ENCODE peak calls at places on chromosomes 7 and 10, in six cellular contexts. L is heart right ventricle, K is IMR-90, F is cardiac muscle cell, U is MM.1S, Q is GM23248. O is an unnamed sample.

GRCh38 chr7:141660259-141660658 is 41.7 kb downstream of the DENND11 start:
- DNase-seq in U (peak; percentile 32), F (no peak), Q (no peak), K (peak; percentile 35), L (no peak), O (no peak)

GRCh38 chr7:30142710-30143109 is 7.9 kb downstream of the MTURN start:
- DNase-seq in F (peak; percentile 33), K (peak; percentile 19), U (no peak), Q (peak; percentile 95), L (no peak), O (peak; percentile 80)

GRCh38 chr7:76356823-76357222 is 2.0 kb downstream of the YWHAG start:
- DNase-seq in K (peak; percentile 61), U (no peak), Q (peak; percentile 80), L (no peak), F (peak; percentile 43), O (no peak)

GRCh38 chr7:27064169-27064568 is 31.6 kb downstream of the HOXA1 start:
- DNase-seq in K (no peak), U (no peak), L (no peak), Q (peak; percentile 47), F (no peak), O (no peak)

GRCh38 chr10:74047871-74048270 is 50.0 kb downstream of the VCL start:
- DNase-seq in U (no peak), L (no peak), F (peak; percentile 51), Q (peak; percentile 74), K (peak; percentile 62), O (no peak)

GRCh38 chr7:153887756-153888591 is 164.2 kb upstream of the DPP6 start:
- DNase-seq in Q (no peak), L (no peak), K (no peak), F (no peak), U (no peak), O (peak; percentile 74)

GRCh38 chr7:44279286-44279685 is 46.1 kb downstream of the CAMK2B start:
- DNase-seq in Q (no peak), K (no peak), F (no peak), L (no peak), U (no peak), O (peak; percentile 58)

GRCh38 chr10:133325392-133325760 is 11.3 kb downstream of the CALY start:
- DNase-seq in L (no peak), K (no peak), Q (peak; percentile 45), U (no peak), F (no peak), O (no peak)

GRCh38 chr7:93117852-93118530 is at the start of gene SAMD9:
- DNase-seq in U (peak; percentile 97), K (peak; percentile 77), F (peak; percentile 89), Q (peak; percentile 95), L (no peak), O (no peak)

GRCh38 chr7:82264752-82265305 is 178.7 kb downstream of the CACNA2D1 start:
- DNase-seq in F (no peak), U (no peak), K (no peak), Q (no peak), L (no peak), O (no peak)

GRCh38 chr10:51892965-51893658 is 193.7 kb upstream of the CSTF2T start:
- DNase-seq in L (no peak), U (peak; percentile 75), Q (peak; percentile 40), K (peak; percentile 6), F (peak; percentile 32), O (no peak)

GRCh38 chr7:132066776-132067175 is 509.5 kb downstream of the PLXNA4 start:
- DNase-seq in K (peak; percentile 48), Q (peak; percentile 65), L (peak; percentile 52), F (peak; percentile 59), U (no peak), O (peak; percentile 66)

GRCh38 chr7:79658304-79658703 is 204.8 kb upstream of the MAGI2 start:
- DNase-seq in Q (no peak), U (no peak), F (no peak), L (no peak), K (no peak), O (no peak)

GRCh38 chr7:98722402-98722801 is 105.3 kb downstream of the NPTX2 start:
- DNase-seq in F (no peak), L (no peak), Q (no peak), U (no peak), K (no peak), O (no peak)

GRCh38 chr10:9012312-9012711 is 957.8 kb downstream of the GATA3 start:
- DNase-seq in L (no peak), F (peak; percentile 48), Q (peak; percentile 7), U (no peak), K (peak; percentile 11), O (no peak)

GRCh38 chr10:125377368-125377767 is 217.0 kb upstream of the CTBP2 start:
- DNase-seq in Q (peak; percentile 78), U (no peak), F (peak; percentile 17), L (no peak), K (no peak), O (no peak)

GRCh38 chr10:13716161-13717071 is 129.7 kb downstream of the PRPF18 start:
- DNase-seq in L (peak; percentile 56), K (peak; percentile 96), F (peak; percentile 76), U (no peak), Q (peak; percentile 91), O (no peak)

GRCh38 chr7:135466442-135467206 is 43.3 kb downstream of the CNOT4 start:
- DNase-seq in F (no peak), Q (no peak), K (no peak), U (no peak), L (no peak), O (no peak)

GRCh38 chr7:135463905-135464304 is 46.0 kb downstream of the CNOT4 start:
- DNase-seq in K (no peak), U (no peak), F (no peak), L (no peak), Q (no peak), O (no peak)

DNA sequence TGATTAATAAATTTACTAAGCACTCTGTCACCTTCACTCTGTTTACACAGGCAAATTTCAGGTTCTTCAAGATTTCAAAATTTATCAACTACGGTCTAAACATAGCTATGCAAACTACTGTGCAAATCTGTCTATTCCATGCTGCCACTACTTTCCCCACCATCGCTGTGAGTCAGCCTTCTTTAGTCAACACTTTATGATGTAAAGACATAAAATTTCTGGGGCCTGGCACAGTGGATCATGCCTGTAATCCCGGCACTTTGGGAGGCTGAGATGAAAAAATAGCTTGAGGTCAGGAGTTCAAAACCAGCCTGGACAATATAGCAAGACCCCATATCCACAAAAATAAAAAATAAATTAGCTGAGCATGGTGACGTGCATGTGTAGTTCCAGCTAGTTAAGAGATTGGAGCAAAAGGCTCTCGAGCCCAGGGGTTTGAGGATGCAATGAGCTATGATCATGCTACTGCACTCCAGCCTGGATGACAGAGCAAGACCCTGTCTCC is 42.6 kb downstream of the CNOT4 start:
- DNase-seq in K (peak; percentile 22), L (no peak), Q (peak; percentile 29), U (no peak), F (no peak), O (no peak)
- H3K4me1 ChIP-seq in K (peaks cover 2% of the 10 kb centered on the region), L (no peaks in the 10 kb centered on the region), Q (no peaks in the 10 kb centered on the region), U (no peaks in the 10 kb centered on the region), F (no peaks in the 10 kb centered on the region), O (no peaks in the 10 kb centered on the region)

GRCh38 chr7:150631084-150631824 is 931 bp downstream of the GIMAP6 start:
- DNase-seq in Q (no peak), K (no peak), L (peak; percentile 66), U (no peak), F (no peak), O (no peak)
- H3K27ac ChIP-seq in Q (no peak overlapping the region), K (no peak overlapping the region), L (peak overlapping the region; percentile 98), U (no peak overlapping the region), F (no peak overlapping the region), O (no peak overlapping the region)

GRCh38 chr7:49774459-49775064 is 1.1 kb downstream of the VWC2 start:
- DNase-seq in Q (no peak), F (no peak), L (peak; percentile 46), U (no peak), K (no peak), O (peak; percentile 48)

GRCh38 chr7:49773939-49774458 is 561 bp downstream of the VWC2 start:
- DNase-seq in U (no peak), K (no peak), F (no peak), L (peak; percentile 28), Q (no peak), O (no peak)

GRCh38 chr7:49775065-49775948 is 1.9 kb downstream of the VWC2 start:
- DNase-seq in F (peak; percentile 2), Q (peak; percentile 10), L (peak; percentile 35), K (no peak), U (no peak), O (no peak)

GRCh38 chr7:49776994-49777393 is 3.6 kb downstream of the VWC2 start:
- DNase-seq in L (no peak), U (no peak), Q (no peak), K (no peak), F (no peak), O (no peak)

GRCh38 chr7:49775949-49776443 is 2.6 kb downstream of the VWC2 start:
- DNase-seq in F (no peak), K (no peak), U (no peak), L (peak; percentile 25), Q (no peak), O (no peak)
- H3K4me3 ChIP-seq in F (peak overlapping the region; percentile 80), K (no peak overlapping the region), U (no peak overlapping the region), L (peak overlapping the region; percentile 51), Q (no peak overlapping the region), O (peak overlapping the region; percentile 9)

GRCh38 chr7:2526659-2527504 is 7.3 kb downstream of the LFNG start:
- DNase-seq in L (peak; percentile 9), U (no peak), Q (no peak), K (no peak), F (no peak), O (peak; percentile 46)
- H3K4me1 ChIP-seq in L (peaks cover 100% of the 10 kb centered on the region), U (no peaks in the 10 kb centered on the region), Q (peaks cover 33% of the 10 kb centered on the region), K (peaks cover 36% of the 10 kb centered on the region), F (peaks cover 7% of the 10 kb centered on the region), O (no peaks in the 10 kb centered on the region)

DNA sequence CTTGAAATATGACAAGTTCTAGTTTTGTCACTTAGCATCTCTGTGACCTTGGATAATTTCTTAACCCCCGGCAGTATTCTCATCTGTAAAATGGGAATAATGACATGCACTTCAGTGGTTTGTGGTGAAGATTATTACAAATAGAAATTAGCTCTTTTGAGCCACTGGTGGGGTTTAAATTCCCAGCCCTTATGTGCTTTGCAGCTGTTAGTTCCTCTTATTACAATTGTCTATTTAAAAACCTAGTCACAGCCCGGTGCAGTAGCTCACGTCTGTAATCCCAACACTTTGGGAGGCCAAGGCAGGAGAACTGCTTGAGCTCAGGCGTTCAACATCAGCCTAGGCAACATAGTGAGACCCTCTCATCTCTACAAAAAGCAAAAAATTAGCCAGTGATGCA is 30.1 kb downstream of the CAV1 start:
- DNase-seq in L (no peak), K (no peak), F (no peak), Q (no peak), U (no peak), O (no peak)
- H3K27ac ChIP-seq in L (no peak overlapping the region), K (peak overlapping the region; percentile 72), F (no peak overlapping the region), Q (peak overlapping the region; percentile 36), U (no peak overlapping the region), O (peak overlapping the region; percentile 57)

O was measured in aorta.